ENCODE peak calls at places on chromosomes 13 and 19, in eight cellular contexts. P, G, H, V, W, A, O and X are unnamed samples.

GRCh38 chr19:1302534-1303239 is 17.0 kb downstream of the EFNA2 start:
- DNase-seq in G (no peak), P (no peak), W (no peak), O (no peak), A (no peak), H (no peak), V (no peak), X (no peak)

GRCh38 chr13:30847697-30848307 is 58.3 kb upstream of the MEDAG start:
- DNase-seq in A (peak), O (no peak), V (peak), P (no peak), G (peak), W (peak), H (peak), X (peak)

GRCh38 chr13:75258159-75258782 is 223.7 kb downstream of the TBC1D4 start:
- DNase-seq in A (peak), H (no peak), W (peak), V (no peak), O (no peak), G (peak), P (no peak), X (peak)

GRCh38 chr19:18339703-18340102 is 695 bp upstream of the PGPEP1 start:
- DNase-seq in P (peak), W (peak), A (peak), V (no peak), H (no peak), O (no peak), G (no peak), X (peak)

GRCh38 chr19:38323276-38323675 is 3.6 kb downstream of the KCNK6 start:
- DNase-seq in H (no peak), V (no peak), G (no peak), A (no peak), W (no peak), P (no peak), O (no peak), X (no peak)

GRCh38 chr19:33374406-33374703 is 846 bp downstream of the CEBPG start:
- DNase-seq in V (no peak), H (peak), O (no peak), W (peak), P (peak), G (peak), A (peak), X (peak)

GRCh38 chr13:46866150-46866549 is 30.7 kb downstream of the HTR2A start:
- DNase-seq in G (peak), P (peak), V (no peak), H (peak), W (peak), A (peak), O (peak), X (peak)

GRCh38 chr19:2270572-2271515 is 11.1 kb downstream of the PEAK3 start:
- DNase-seq in O (peak), W (peak), V (peak), H (peak), A (peak), G (peak), P (peak), X (peak)

GRCh38 chr19:1017115-1017905 is 3.6 kb downstream of the TMEM259 start:
- DNase-seq in V (no peak), W (no peak), A (no peak), G (no peak), P (no peak), O (no peak), H (no peak), X (no peak)

GRCh38 chr13:45178349-45179142 is 22.3 kb downstream of the KCTD4 start:
- DNase-seq in A (peak), W (no peak), H (peak), P (no peak), G (peak), O (no peak), V (peak), X (peak)

GRCh38 chr13:50386527-50387123 is 371.4 kb downstream of the KCNRG start:
- DNase-seq in G (peak), V (peak), W (peak), P (peak), H (no peak), A (peak), O (no peak), X (peak)

GRCh38 chr19:34041922-34042521 is 130.3 kb upstream of the LSM14A start:
- DNase-seq in O (peak), A (peak), V (peak), H (peak), P (peak), G (peak), W (peak), X (peak)

GRCh38 chr13:70985371-70985770 is 877.1 kb upstream of the KLHL1 start:
- DNase-seq in H (no peak), O (no peak), P (no peak), W (no peak), A (no peak), V (no peak), G (no peak), X (no peak)

GRCh38 chr13:46296920-46297319 is 85.2 kb downstream of the LRRC63 start:
- DNase-seq in G (peak), H (no peak), W (peak), O (no peak), P (no peak), A (peak), V (peak), X (peak)

GRCh38 chr19:33947565-33947964 is 150.9 kb downstream of the KCTD15 start:
- DNase-seq in A (peak), O (no peak), H (no peak), W (no peak), G (no peak), V (no peak), P (no peak), X (peak)

GRCh38 chr19:46840157-46840942 is 10.3 kb downstream of the AP2S1 start:
- DNase-seq in G (peak), W (peak), H (peak), V (no peak), A (peak), O (peak), P (peak), X (peak)

GRCh38 chr19:7294571-7295212 is 478 bp upstream of the INSR start:
- DNase-seq in O (peak), G (peak), A (peak), P (peak), V (peak), H (peak), W (peak), X (no peak)

GRCh38 chr19:48403606-48404005 is 10.1 kb downstream of the GRIN2D start:
- DNase-seq in W (peak), V (no peak), G (peak), O (peak), P (peak), A (peak), H (peak), X (peak)

GRCh38 chr13:100537486-100537885 is 51.1 kb downstream of the GGACT start:
- DNase-seq in W (no peak), H (no peak), P (no peak), G (no peak), A (no peak), O (no peak), V (no peak), X (no peak)

GRCh38 chr19:18205180-18205915 is 1.5 kb upstream of the RAB3A start:
- DNase-seq in A (peak), O (peak), W (peak), G (peak), H (peak), V (peak), P (peak), X (peak)

GRCh38 chr13:110826101-110826500 is 88.8 kb downstream of the ANKRD10 start:
- DNase-seq in P (no peak), H (no peak), W (no peak), G (no peak), V (no peak), O (no peak), A (no peak), X (no peak)

GRCh38 chr13:37198629-37199028 is 93.2 kb upstream of the CSNK1A1L start:
- DNase-seq in G (no peak), A (no peak), H (no peak), O (no peak), W (no peak), P (no peak), V (no peak), X (no peak)

GRCh38 chr19:4379383-4380253 is 20.7 kb downstream of the SH3GL1 start:
- DNase-seq in O (peak), G (peak), P (no peak), A (peak), W (no peak), H (peak), V (no peak), X (peak)

GRCh38 chr19:51810228-51810627 is 15.3 kb downstream of the FPR3 start:
- DNase-seq in G (no peak), W (no peak), P (peak), V (no peak), H (no peak), A (peak), O (no peak), X (peak)

GRCh38 chr19:3507371-3508120 is 1.4 kb downstream of the FZR1 start:
- DNase-seq in V (no peak), H (peak), O (no peak), P (no peak), A (peak), G (peak), W (peak), X (no peak)

GRCh38 chr13:90594694-90595093 is 752.8 kb upstream of the MIR17HG start:
- DNase-seq in O (no peak), V (peak), G (peak), W (peak), P (no peak), A (peak), H (no peak), X (peak)

GRCh38 chr13:62781866-62782265 is 1366.2 kb upstream of the PCDH20 start:
- DNase-seq in A (no peak), O (no peak), W (no peak), P (no peak), G (no peak), H (no peak), V (no peak), X (peak)

GRCh38 chr13:51225034-51225433 is 2.8 kb downstream of the FAM124A start:
- DNase-seq in W (no peak), A (no peak), V (no peak), O (no peak), P (no peak), G (no peak), H (no peak), X (peak)

GRCh38 chr19:53868091-53868891 is 608 bp downstream of the MYADM start:
- DNase-seq in P (peak), O (no peak), A (peak), H (peak), W (peak), V (no peak), G (peak), X (peak)

GRCh38 chr13:113834496-113835200 is 29.2 kb downstream of the GAS6 start:
- DNase-seq in V (no peak), P (no peak), H (no peak), G (no peak), A (no peak), W (no peak), O (no peak), X (no peak)

GRCh38 chr19:32233091-32233490 is 112.3 kb upstream of the ZNF507 start:
- DNase-seq in A (no peak), P (no peak), G (no peak), O (no peak), V (no peak), W (no peak), H (no peak), X (no peak)

GRCh38 chr13:36382030-36382429 is 35.8 kb upstream of the SPART start:
- DNase-seq in P (no peak), G (peak), V (no peak), W (no peak), H (no peak), O (no peak), A (no peak), X (no peak)

GRCh38 chr13:21638319-21639282 is 32.3 kb upstream of the FGF9 start:
- DNase-seq in G (no peak), O (peak), H (peak), P (no peak), A (peak), V (no peak), W (peak), X (peak)

GRCh38 chr19:37654525-37654832 is 786 bp downstream of the ZFP30 start:
- DNase-seq in A (peak), G (peak), H (no peak), P (no peak), V (no peak), W (peak), O (no peak), X (peak)